ENCODE peak calls at places on chromosomes 13 and 19, in seven cellular contexts. G is astrocyte of the spinal cord; Y is HCEC 1CT; X is neural crest cell; W is NCI-H187 treated with DMSO at 0.1 percent for 48 hours; T is HuH-7.5; D is activated T-helper 1 cell treated with anti-CD3 and anti-CD28 coated beads, Interleukin-2, amount 50 U/mL, for 16 hours. A is an unnamed sample.
A peak's percentile ranks its signal among the peaks of the same experiment; 100 is the strongest.

GRCh38 chr13:46735425-46735824 is 61.5 kb downstream of the ESD start:
- DNase-seq in G (no peak), Y (no peak), X (no peak), W (no peak), T (no peak), D (no peak), A (no peak)

GRCh38 chr13:25977671-25978070 is 74.1 kb downstream of the SHISA2 start:
- DNase-seq in G (no peak), Y (no peak), X (no peak), W (no peak), T (no peak), D (no peak), A (no peak)

GRCh38 chr13:28611021-28611420 is 47.9 kb upstream of the POMP start:
- DNase-seq in G (no peak), Y (peak; percentile 9), X (no peak), W (no peak), T (no peak), D (no peak), A (no peak)

GRCh38 chr19:41988947-41989346 is 5.1 kb downstream of the ATP1A3 start:
- DNase-seq in G (no peak), Y (no peak), X (no peak), W (no peak), T (no peak), D (no peak), A (no peak)

GRCh38 chr19:48724796-48725753 is 5.5 kb upstream of the MAMSTR start:
- DNase-seq in G (peak; percentile 90), Y (peak; percentile 88), X (no peak), W (no peak), T (no peak), D (no peak), A (peak; percentile 74)

GRCh38 chr19:48637449-48637947 is 319 bp upstream of the DBP start:
- DNase-seq in G (peak; percentile 99), Y (peak; percentile 96), X (peak; percentile 92), W (peak; percentile 97), T (peak; percentile 97), D (peak; percentile 99), A (peak; percentile 97)

GRCh38 chr19:29006057-29006735 is 206.8 kb downstream of the UQCRFS1 start:
- DNase-seq in G (no peak), Y (no peak), X (no peak), W (no peak), T (no peak), D (no peak), A (no peak)

GRCh38 chr13:44955421-44955820 is 33.9 kb downstream of the NUFIP1 start:
- DNase-seq in G (no peak), Y (no peak), X (no peak), W (no peak), T (no peak), D (no peak), A (no peak)

GRCh38 chr13:98338312-98338711 is 161.2 kb upstream of the RNF113B start:
- DNase-seq in G (no peak), Y (no peak), X (no peak), W (no peak), T (no peak), D (no peak), A (no peak)

GRCh38 chr13:106377341-106377740 is 158.1 kb downstream of the EFNB2 start:
- DNase-seq in G (no peak), Y (no peak), X (no peak), W (no peak), T (no peak), D (no peak), A (no peak)

GRCh38 chr13:46339035-46339666 is 47.9 kb downstream of the RUBCNL start:
- DNase-seq in G (peak; percentile 96), Y (peak; percentile 70), X (no peak), W (no peak), T (no peak), D (no peak), A (peak; percentile 92)

GRCh38 chr19:2524840-2525723 is 49.2 kb downstream of the GADD45B start:
- DNase-seq in G (peak; percentile 76), Y (peak; percentile 72), X (no peak), W (no peak), T (peak; percentile 78), D (no peak), A (no peak)

GRCh38 chr19:47231215-47232054 is 436 bp upstream of the BBC3 start:
- DNase-seq in G (peak; percentile 92), Y (peak; percentile 76), X (peak; percentile 67), W (no peak), T (peak; percentile 73), D (peak; percentile 76), A (no peak)

GRCh38 chr19:15469513-15470297 is 5.4 kb upstream of the RASAL3 start:
- DNase-seq in G (no peak), Y (no peak), X (no peak), W (no peak), T (peak; percentile 6), D (no peak), A (no peak)